ENCODE peak calls at places on chromosomes 2 and 18, in ten cellular contexts. X is HepG2, L is GM23248, D is dorsolateral prefrontal cortex, M is gastrocnemius medialis, B is neuronal stem cell, G is pancreas, O is PC-9, N is mesenchymal stem cell, H is mammary epithelial cell. K is an unnamed sample. For H3K27me3, the result is how much of the 10 kb centered on the place peaks cover.

GRCh38 chr18:3970929-3971328 is 484.2 kb downstream of the DLGAP1 start:
- DNase-seq in X (no peak), L (no peak), D (no peak), M (no peak), B (no peak), G (no peak), O (no peak), N (no peak), H (no peak), K (no peak)

GRCh38 chr2:128732976-128733431 is 414.3 kb upstream of the HS6ST1 start:
- DNase-seq in X (no peak), L (peak), D (no peak), M (peak), B (no peak), G (no peak), O (no peak), N (peak), H (peak), K (no peak)

GRCh38 chr2:206193643-206194382 is 34.1 kb downstream of the EEF1B2 start:
- DNase-seq in X (no peak), L (no peak), D (no peak), M (no peak), B (no peak), G (no peak), O (no peak), N (no peak), H (no peak), K (no peak)

GRCh38 chr2:45754087-45755015 is 102.9 kb downstream of the PRKCE start:
- DNase-seq in X (no peak), L (no peak), D (peak), M (no peak), B (no peak), G (no peak), O (no peak), N (no peak), H (no peak), K (no peak)

GRCh38 chr2:5696351-5696740 is 4.2 kb downstream of the SOX11 start:
- DNase-seq in X (no peak), L (peak), D (no peak), M (no peak), B (no peak), G (peak), O (no peak), N (peak), H (no peak), K (no peak)

GRCh38 chr18:66395671-66396218 is 208.1 kb downstream of the CDH19 start:
- DNase-seq in X (no peak), L (no peak), D (no peak), M (no peak), B (no peak), G (peak), O (no peak), N (no peak), H (no peak), K (no peak)

GRCh38 chr18:21960189-21960588 is 209.2 kb upstream of the GATA6 start:
- DNase-seq in X (no peak), L (peak), D (no peak), M (no peak), B (no peak), G (no peak), O (no peak), N (no peak), H (no peak), K (no peak)

GRCh38 chr18:21820035-21820810 is 79.6 kb downstream of the MIB1 start:
- DNase-seq in X (peak), L (peak), D (no peak), M (no peak), B (no peak), G (no peak), O (no peak), N (peak), H (peak), K (no peak)

GRCh38 chr2:216695401-216695821 is at the start of gene IGFBP5:
- DNase-seq in X (no peak), L (peak), D (peak), M (peak), B (peak), G (no peak), O (no peak), N (peak), H (no peak), K (no peak)

GRCh38 chr2:100676346-100676745 is 113.6 kb downstream of the PDCL3 start:
- DNase-seq in X (no peak), L (peak), D (no peak), M (no peak), B (no peak), G (no peak), O (no peak), N (no peak), H (no peak), K (no peak)

GRCh38 chr2:69693472-69694450 is 48.2 kb upstream of the ANXA4 start:
- DNase-seq in X (no peak), L (no peak), D (no peak), M (no peak), B (no peak), G (no peak), O (no peak), N (no peak), H (no peak), K (no peak)

GRCh38 chr2:27083410-27084296 is 2.9 kb upstream of the KHK start:
- DNase-seq in X (peak), L (no peak), D (no peak), M (no peak), B (no peak), G (peak), O (peak), N (no peak), H (peak), K (no peak)

GRCh38 chr2:66790651-66791181 is 355.8 kb downstream of the MEIS1 start:
- DNase-seq in X (no peak), L (peak), D (no peak), M (no peak), B (no peak), G (no peak), O (no peak), N (peak), H (peak), K (no peak)

GRCh38 chr2:160581448-160581847 is 87.8 kb upstream of the RBMS1 start:
- DNase-seq in X (no peak), L (no peak), D (no peak), M (no peak), B (no peak), G (no peak), O (no peak), N (no peak), H (no peak), K (no peak)

GRCh38 chr2:71613566-71613952 is 160.2 kb downstream of the DYSF start:
- DNase-seq in X (no peak), L (no peak), D (peak), M (peak), B (no peak), G (no peak), O (no peak), N (no peak), H (no peak), K (no peak)

GRCh38 chr2:109432421-109432820 is 181.3 kb downstream of the SEPTIN10 start:
- DNase-seq in X (no peak), L (no peak), D (no peak), M (no peak), B (no peak), G (no peak), O (no peak), N (no peak), H (no peak), K (no peak)

GRCh38 chr2:197599285-197599965 is 76.0 kb downstream of the RFTN2 start:
- DNase-seq in X (peak), L (peak), D (no peak), M (peak), B (no peak), G (no peak), O (no peak), N (peak), H (peak), K (no peak)

GRCh38 chr2:240513544-240514287 is 44.1 kb downstream of the ANKMY1 start:
- DNase-seq in X (peak), L (peak), D (peak), M (peak), B (peak), G (peak), O (peak), N (peak), H (peak), K (peak)

GRCh38 chr18:63365909-63366269 is 1.1 kb downstream of the KDSR start:
- DNase-seq in X (no peak), L (peak), D (no peak), M (no peak), B (peak), G (no peak), O (no peak), N (no peak), H (no peak), K (no peak)

GRCh38 chr2:133240505-133241230 is 327.6 kb downstream of the NCKAP5 start:
- DNase-seq in X (no peak), L (peak), D (no peak), M (no peak), B (no peak), G (no peak), O (no peak), N (peak), H (no peak), K (no peak)

DNA sequence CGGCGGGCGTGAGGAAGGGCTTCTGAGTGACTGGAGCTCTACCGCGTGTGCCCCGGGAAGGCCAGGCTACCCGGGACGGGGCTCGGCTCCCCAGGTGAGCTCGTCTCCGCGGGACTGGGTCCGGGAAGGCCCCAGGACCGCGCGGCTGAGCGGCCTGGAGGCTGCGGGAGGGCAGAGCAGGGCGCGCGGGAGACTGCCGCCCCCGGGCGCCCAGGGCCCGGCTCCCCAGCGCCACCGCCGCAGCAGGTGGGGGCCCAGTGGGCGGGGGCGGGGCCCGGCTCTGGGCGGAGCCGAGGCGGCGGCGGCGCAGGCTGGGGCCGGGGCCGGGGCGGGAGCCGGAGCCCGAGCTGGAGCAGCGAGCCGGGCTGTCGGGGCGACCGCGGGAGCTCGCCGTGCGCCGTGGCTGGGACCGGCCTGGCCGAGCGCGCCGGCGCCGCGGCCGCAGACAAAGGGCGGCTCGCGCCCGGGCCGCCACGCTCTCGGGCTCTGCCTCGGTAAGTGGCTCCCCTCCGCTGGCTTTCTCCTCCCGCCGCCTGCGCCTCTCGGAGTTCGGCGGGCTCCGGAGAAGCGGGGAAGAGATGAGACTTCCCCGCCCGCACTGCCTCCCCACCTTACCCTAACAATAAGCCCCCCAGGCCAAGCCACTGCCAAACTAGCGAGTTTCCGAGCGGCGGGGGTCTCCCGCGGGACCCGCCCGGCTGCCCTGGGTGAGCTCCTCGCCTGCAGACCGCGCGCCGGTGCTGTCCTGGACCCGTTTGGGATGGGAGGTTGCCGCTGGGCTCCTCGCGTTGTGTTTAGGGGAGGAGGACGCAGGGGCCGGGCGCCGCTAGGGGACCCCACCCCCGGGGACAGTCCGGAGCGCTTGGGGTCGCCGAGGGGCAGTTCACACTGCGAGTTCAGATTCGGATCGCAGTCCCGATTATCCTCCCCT is at the start of gene MAPK4:
- DNase-seq in X (no peak), L (peak), D (no peak), M (peak), B (peak), G (peak), O (no peak), N (no peak), H (peak), K (no peak)
- H3K4me3 ChIP-seq in X (peak), L (peak), D (peak), M (peak), B (peak), G (peak), O (no peak), N (peak), H (peak), K (peak)

DNA sequence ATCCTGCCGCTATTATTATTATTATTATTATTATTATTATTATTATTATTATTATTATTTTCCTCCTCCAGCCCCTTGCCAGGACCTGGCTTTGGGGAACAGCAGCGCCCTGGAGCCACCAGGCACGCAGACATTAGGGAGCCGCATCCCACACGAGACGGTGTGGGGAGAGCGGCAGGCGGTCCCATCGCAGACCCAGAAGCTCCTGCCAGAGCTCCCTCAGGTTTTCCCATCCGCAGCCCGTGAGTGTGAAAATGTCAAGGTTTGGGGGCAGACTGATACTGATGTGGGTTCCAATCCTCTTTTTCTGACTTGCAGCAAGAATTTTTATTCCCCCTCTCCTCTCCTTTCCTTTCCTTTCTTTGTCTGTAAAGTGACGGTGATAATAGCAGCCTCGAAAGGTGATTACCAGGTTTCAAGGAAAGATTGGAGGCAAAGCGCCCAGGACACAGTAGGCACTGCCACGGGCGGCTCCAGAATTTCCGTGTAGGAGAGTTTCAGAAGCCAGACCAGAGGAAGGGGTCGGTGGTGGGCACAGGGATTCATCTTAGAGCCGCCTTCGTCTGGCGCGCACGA is 812 bp downstream of the SCTR start:
- DNase-seq in X (no peak), L (no peak), D (no peak), M (no peak), B (no peak), G (no peak), O (no peak), N (no peak), H (no peak), K (no peak)
- H3K27me3 ChIP-seq in X (under half), L (half or more), D (under half), M (under half), B (half or more), G (under half), O (half or more), N (half or more), H (under half), K (under half)

GRCh38 chr2:88829607-88830463 is 138.4 kb downstream of the RPIA start:
- DNase-seq in X (no peak), L (no peak), D (no peak), M (no peak), B (no peak), G (no peak), O (no peak), N (no peak), H (no peak), K (no peak)
- H3K4me3 ChIP-seq in X (no peak), L (no peak), D (no peak), M (no peak), B (no peak), G (no peak), O (no peak), N (no peak), H (no peak), K (no peak)

DNA sequence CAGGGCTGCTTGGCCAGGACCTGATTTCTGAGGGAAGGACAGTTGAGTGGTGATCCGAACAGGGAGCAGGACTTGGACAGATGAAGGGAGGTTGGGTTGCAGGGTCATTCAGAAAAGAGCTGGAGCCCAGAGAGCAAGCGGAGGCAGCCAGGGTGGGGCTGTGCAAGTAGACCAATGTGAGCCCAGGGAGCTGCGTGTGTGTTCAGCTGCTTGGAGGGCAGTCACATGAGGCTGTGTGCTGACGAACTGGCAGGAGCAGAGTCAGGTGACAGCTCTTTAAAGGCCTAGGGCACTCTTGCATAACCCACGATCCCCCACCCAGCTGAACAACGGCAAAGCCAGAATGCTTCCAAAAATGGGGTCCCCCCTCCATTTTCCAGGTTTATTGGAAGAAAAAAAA is 4.6 kb upstream of the MLPH start:
- DNase-seq in X (peak), L (peak), D (no peak), M (peak), B (no peak), G (peak), O (peak), N (peak), H (no peak), K (no peak)
- H3K27me3 ChIP-seq in X (under half), L (under half), D (under half), M (under half), B (half or more), G (under half), O (under half), N (under half), H (under half), K (under half)

DNA sequence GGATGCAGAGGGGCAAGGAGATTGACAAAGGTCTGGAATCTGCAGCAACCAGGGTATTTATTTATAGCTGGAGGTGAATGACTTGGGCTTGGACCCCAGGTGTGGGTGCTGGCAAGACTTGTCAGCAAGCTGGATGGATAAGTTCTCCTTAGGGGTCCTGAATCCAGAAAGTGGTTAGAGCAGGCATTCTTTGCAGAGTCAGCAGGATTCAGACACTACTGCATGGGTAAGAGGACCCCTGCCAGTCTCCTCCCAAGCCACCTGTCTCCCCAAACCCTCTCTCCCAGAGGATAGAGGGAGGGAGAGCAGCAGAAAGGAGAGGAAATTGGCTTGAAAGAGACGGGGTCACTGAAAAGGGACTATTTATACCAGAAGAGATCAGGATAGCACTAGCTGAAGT is 89.5 kb downstream of the VAPA start:
- DNase-seq in X (no peak), L (no peak), D (no peak), M (no peak), B (no peak), G (no peak), O (no peak), N (no peak), H (no peak), K (no peak)
- H3K4me3 ChIP-seq in X (no peak), L (no peak), D (no peak), M (no peak), B (no peak), G (no peak), O (no peak), N (no peak), H (no peak), K (no peak)

GRCh38 chr2:85747441-85747840 is 6.3 kb upstream of the ATOH8 start:
- DNase-seq in X (no peak), L (no peak), D (no peak), M (no peak), B (no peak), G (no peak), O (no peak), N (no peak), H (no peak), K (no peak)

GRCh38 chr2:85746313-85747004 is 7.3 kb upstream of the ATOH8 start:
- DNase-seq in X (no peak), L (peak), D (no peak), M (no peak), B (no peak), G (no peak), O (no peak), N (no peak), H (no peak), K (no peak)

GRCh38 chr2:85745619-85746018 is 8.2 kb upstream of the ATOH8 start:
- DNase-seq in X (no peak), L (no peak), D (no peak), M (no peak), B (no peak), G (no peak), O (no peak), N (no peak), H (no peak), K (no peak)

GRCh38 chr2:85748948-85749875 is 4.6 kb upstream of the ATOH8 start:
- DNase-seq in X (no peak), L (peak), D (no peak), M (peak), B (no peak), G (no peak), O (no peak), N (no peak), H (no peak), K (no peak)

GRCh38 chr2:85748039-85748438 is 5.8 kb upstream of the ATOH8 start:
- DNase-seq in X (no peak), L (no peak), D (no peak), M (no peak), B (no peak), G (no peak), O (no peak), N (no peak), H (no peak), K (no peak)
- H3K27me3 ChIP-seq in X (under half), L (under half), D (under half), M (under half), B (under half), G (under half), O (half or more), N (under half), H (under half), K (under half)

GRCh38 chr2:96842600-96842999 is 1.2 kb downstream of the ANKRD23 start:
- DNase-seq in X (no peak), L (no peak), D (no peak), M (peak), B (no peak), G (no peak), O (no peak), N (no peak), H (no peak), K (no peak)
- H3K4me3 ChIP-seq in X (no peak), L (no peak), D (no peak), M (peak), B (no peak), G (no peak), O (no peak), N (no peak), H (no peak), K (no peak)

GRCh38 chr2:181643158-181643557 is 13.7 kb downstream of the CERKL start:
- DNase-seq in X (peak), L (no peak), D (no peak), M (no peak), B (no peak), G (no peak), O (no peak), N (no peak), H (no peak), K (no peak)
- H3K27me3 ChIP-seq in X (under half), L (under half), D (under half), M (under half), B (under half), G (under half), O (under half), N (under half), H (under half), K (under half)

DNA sequence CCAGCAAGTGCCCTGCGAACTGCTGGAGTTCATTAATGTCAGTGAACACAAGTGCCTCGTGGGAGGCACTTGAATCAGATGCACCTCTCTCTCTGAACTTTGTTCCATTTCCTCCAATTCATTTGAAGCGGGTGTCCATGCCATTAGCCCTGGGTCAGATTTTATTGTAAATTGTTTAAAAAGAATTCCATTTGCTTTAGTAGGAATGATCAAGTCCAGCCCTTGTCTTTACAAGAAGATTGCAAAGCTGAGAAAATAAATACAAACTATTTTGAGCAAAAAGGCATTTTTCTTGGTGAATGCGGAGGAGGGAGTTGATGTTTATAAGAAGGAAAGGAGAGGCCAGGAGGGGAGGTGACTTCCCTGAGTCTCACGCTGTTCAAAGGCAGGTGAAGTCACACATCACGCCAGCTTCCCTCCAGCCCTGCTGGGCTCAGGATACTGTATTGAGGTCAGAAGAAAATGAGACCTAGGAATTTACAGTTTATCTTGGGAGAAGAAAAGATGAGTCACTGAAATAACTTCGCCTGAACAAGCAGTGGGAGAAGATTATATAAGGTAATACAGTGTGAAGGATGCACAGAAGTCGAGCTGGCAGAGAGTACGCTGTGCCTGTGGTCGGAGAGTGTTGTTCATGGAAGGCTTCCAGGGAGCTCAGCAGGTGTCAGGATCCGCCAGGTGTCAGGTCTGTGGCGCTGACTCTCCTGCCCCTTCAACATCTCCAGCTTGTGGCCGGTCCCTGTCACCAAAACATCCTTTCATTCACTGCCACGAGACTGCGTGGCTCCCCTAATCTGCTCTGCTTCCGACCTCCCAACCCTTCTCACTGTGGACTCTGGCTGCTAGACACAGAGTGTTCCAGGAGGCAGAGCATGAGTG is 36.5 kb downstream of the EFR3B start:
- DNase-seq in X (peak), L (peak), D (no peak), M (no peak), B (no peak), G (no peak), O (peak), N (peak), H (peak), K (peak)
- H3K4me3 ChIP-seq in X (no peak), L (no peak), D (peak), M (no peak), B (no peak), G (no peak), O (peak), N (no peak), H (no peak), K (no peak)